ENCODE peak calls at places on chromosomes 4 and X, in five cellular contexts. X, F, V, O and J are unnamed samples.

GRCh38 chr4:48752726-48753125 is 27.4 kb downstream of the FRYL start:
- DNase-seq in X (no peak), F (no peak), V (peak; percentile 31), O (no peak), J (no peak)

GRCh38 chr4:39134674-39135073 is 47.7 kb upstream of the WDR19 start:
- DNase-seq in X (peak; percentile 75), F (no peak), V (no peak), O (no peak), J (no peak)

GRCh38 chr4:133379681-133380438 is 230.8 kb downstream of the PCDH10 start:
- DNase-seq in X (no peak), F (no peak), V (no peak), O (no peak), J (no peak)

GRCh38 chr4:132114885-132115284 is 1034.2 kb upstream of the PCDH10 start:
- DNase-seq in X (no peak), F (no peak), V (peak; percentile 4), O (no peak), J (no peak)

GRCh38 chrX:19760345-19760744 is 127.1 kb downstream of the SH3KBP1 start:
- DNase-seq in X (no peak), F (no peak), V (no peak), O (no peak), J (no peak)

GRCh38 chr4:37664696-37665095 is 21.5 kb downstream of the RELL1 start:
- DNase-seq in X (no peak), F (no peak), V (no peak), O (no peak), J (no peak)

GRCh38 chrX:121598356-121598755 is 550.9 kb downstream of the GLUD2 start:
- DNase-seq in X (no peak), F (no peak), V (no peak), O (no peak), J (no peak)

GRCh38 chr4:150325872-150326271 is 247.6 kb downstream of the DCLK2 start:
- DNase-seq in X (no peak), F (no peak), V (no peak), O (no peak), J (no peak)

GRCh38 chr4:180557348-180557747 is 1685.9 kb upstream of the TENM3 start:
- DNase-seq in X (no peak), F (no peak), V (no peak), O (no peak), J (no peak)

GRCh38 chr4:143352052-143352451 is 15.4 kb downstream of the GAB1 start:
- DNase-seq in X (peak; percentile 95), F (no peak), V (peak; percentile 39), O (no peak), J (peak; percentile 21)

GRCh38 chrX:40158036-40158706 is 60.4 kb upstream of the BCOR start:
- DNase-seq in X (peak; percentile 68), F (no peak), V (peak; percentile 26), O (no peak), J (no peak)